ENCODE peak calls at places on chromosomes 13 and 19, in nine cellular contexts. H is activated CD4-positive, alpha-beta T cell treated with anti-CD3 and anti-CD28 coated beads, Interleukin-2, amount 10 ng/mL, durations not matched to agents 7 days and 5 days; I is foreskin fibroblast; B is stimulated activated CD4-positive, alpha-beta T cell treated with anti-CD3 and anti-CD28 coated beads, Interleukin-1b, Interleukin-23, amount 100 ng/mL, for 4 hours; F is RPMI7951; G is naive thymus-derived CD8-positive, alpha-beta T cell; M is progenitor cell of endocrine pancreas; V is cardiac fibroblast; K is anterior cingulate cortex. X is an unnamed sample.

GRCh38 chr19:19551862-19552192 is 13.8 kb downstream of the CILP2 start:
- DNase-seq in H (no peak), I (no peak), B (no peak), F (no peak), G (no peak), M (no peak), V (no peak), K (no peak), X (peak; percentile 57)

GRCh38 chr13:85367887-85368286 is 431.3 kb downstream of the SLITRK6 start:
- DNase-seq in H (no peak), I (no peak), B (no peak), F (peak; percentile 53), G (no peak), M (no peak), V (peak; percentile 7), K (no peak), X (no peak)

GRCh38 chr13:98761979-98762616 is 9.6 kb upstream of the SLC15A1 start:
- DNase-seq in H (no peak), I (no peak), B (no peak), F (no peak), G (no peak), M (no peak), V (no peak), K (no peak), X (no peak)

GRCh38 chr19:40089462-40089861 is 1.3 kb downstream of the ZNF780A start:
- DNase-seq in H (no peak), I (no peak), B (no peak), F (peak; percentile 69), G (no peak), M (no peak), V (peak; percentile 69), K (no peak), X (peak; percentile 52)

GRCh38 chr13:106617561-106617960 is 49.6 kb upstream of the ARGLU1 start:
- DNase-seq in H (no peak), I (peak; percentile 25), B (no peak), F (peak; percentile 49), G (no peak), M (no peak), V (peak; percentile 18), K (no peak), X (no peak)

GRCh38 chr19:14529254-14530004 is at the start of gene TECR:
- DNase-seq in H (peak; percentile 100), I (peak; percentile 100), B (peak; percentile 100), F (peak; percentile 100), G (peak; percentile 100), M (peak; percentile 100), V (peak; percentile 100), K (peak; percentile 99), X (peak; percentile 100)

GRCh38 chr13:111620586-111620985 is 300.1 kb downstream of the TEX29 start:
- DNase-seq in H (no peak), I (no peak), B (no peak), F (no peak), G (no peak), M (no peak), V (no peak), K (no peak), X (no peak)

GRCh38 chr19:531009-531752 is 379 bp upstream of the CDC34 start:
- DNase-seq in H (peak; percentile 84), I (peak; percentile 77), B (peak; percentile 89), F (peak; percentile 73), G (peak; percentile 84), M (peak; percentile 92), V (peak; percentile 87), K (peak; percentile 60), X (peak; percentile 69)

GRCh38 chr13:44951184-44951583 is 38.1 kb downstream of the NUFIP1 start:
- DNase-seq in H (no peak), I (no peak), B (no peak), F (no peak), G (no peak), M (no peak), V (no peak), K (no peak), X (no peak)

GRCh38 chr19:33280351-33280921 is 21.9 kb downstream of the CEBPA start:
- DNase-seq in H (peak; percentile 32), I (no peak), B (no peak), F (no peak), G (no peak), M (no peak), V (no peak), K (no peak), X (no peak)

GRCh38 chr19:32646556-32646955 is 28.4 kb downstream of the ANKRD27 start:
- DNase-seq in H (no peak), I (no peak), B (no peak), F (no peak), G (no peak), M (no peak), V (no peak), K (no peak), X (no peak)

GRCh38 chr19:54393381-54393780 is 21.9 kb upstream of the TTYH1 start:
- DNase-seq in H (no peak), I (no peak), B (no peak), F (no peak), G (no peak), M (no peak), V (no peak), K (no peak), X (no peak)

GRCh38 chr13:36918246-36919060 is 1.6 kb downstream of the SMAD9 start:
- DNase-seq in H (no peak), I (peak; percentile 12), B (no peak), F (no peak), G (no peak), M (no peak), V (peak; percentile 29), K (no peak), X (peak; percentile 14)

GRCh38 chr19:6210091-6210490 is 69.7 kb downstream of the MLLT1 start:
- DNase-seq in H (no peak), I (no peak), B (no peak), F (no peak), G (no peak), M (no peak), V (no peak), K (no peak), X (no peak)

GRCh38 chr19:2969104-2969504 is 8.3 kb upstream of the TLE6 start:
- DNase-seq in H (no peak), I (no peak), B (no peak), F (no peak), G (no peak), M (peak; percentile 30), V (peak; percentile 89), K (no peak), X (no peak)

GRCh38 chr13:79197933-79198332 is 208.1 kb downstream of the RBM26 start:
- DNase-seq in H (no peak), I (no peak), B (no peak), F (no peak), G (no peak), M (no peak), V (no peak), K (no peak), X (no peak)

GRCh38 chr19:49977846-49978245 is 16.9 kb upstream of the SIGLEC11 start:
- DNase-seq in H (no peak), I (no peak), B (no peak), F (no peak), G (no peak), M (no peak), V (no peak), K (no peak), X (no peak)

GRCh38 chr13:20993661-20994440 is 67.5 kb downstream of the LATS2 start:
- DNase-seq in H (no peak), I (peak; percentile 43), B (no peak), F (peak; percentile 72), G (no peak), M (no peak), V (peak; percentile 64), K (no peak), X (peak; percentile 79)

GRCh38 chr13:113792236-113792770 is 33.3 kb downstream of the TMEM255B start:
- DNase-seq in H (no peak), I (no peak), B (no peak), F (no peak), G (no peak), M (no peak), V (no peak), K (no peak), X (no peak)

GRCh38 chr13:93562676-93563075 is 336.1 kb downstream of the GPC6 start:
- DNase-seq in H (no peak), I (no peak), B (no peak), F (no peak), G (no peak), M (no peak), V (no peak), K (no peak), X (no peak)

GRCh38 chr13:111116830-111117229 is 1.7 kb downstream of the ARHGEF7 start:
- DNase-seq in H (no peak), I (peak; percentile 51), B (no peak), F (peak; percentile 13), G (no peak), M (no peak), V (peak; percentile 18), K (no peak), X (peak; percentile 73)

GRCh38 chr19:47674548-47674947 is 38.7 kb upstream of the EHD2 start:
- DNase-seq in H (no peak), I (no peak), B (no peak), F (no peak), G (no peak), M (no peak), V (no peak), K (no peak), X (no peak)

GRCh38 chr13:76856141-76856571 is 30.0 kb downstream of the KCTD12 start:
- DNase-seq in H (no peak), I (peak; percentile 59), B (no peak), F (peak; percentile 74), G (no peak), M (no peak), V (peak; percentile 76), K (no peak), X (peak; percentile 81)

GRCh38 chr13:26978081-26978860 is 193.3 kb downstream of the USP12 start:
- DNase-seq in H (no peak), I (no peak), B (no peak), F (no peak), G (no peak), M (no peak), V (no peak), K (no peak), X (no peak)

GRCh38 chr13:107807306-107808073 is 407.8 kb downstream of the LIG4 start:
- DNase-seq in H (no peak), I (no peak), B (no peak), F (no peak), G (no peak), M (no peak), V (peak; percentile 13), K (no peak), X (no peak)

GRCh38 chr13:49933511-49933910 is 2.6 kb downstream of the SPRYD7 start:
- DNase-seq in H (no peak), I (no peak), B (no peak), F (no peak), G (no peak), M (no peak), V (no peak), K (no peak), X (no peak)

GRCh38 chr13:52599037-52599852 is 43.0 kb upstream of the HNRNPA1L2 start:
- DNase-seq in H (no peak), I (peak; percentile 48), B (no peak), F (peak; percentile 62), G (no peak), M (no peak), V (peak; percentile 63), K (no peak), X (peak; percentile 27)

GRCh38 chr19:5051619-5052018 is 82.7 kb downstream of the KDM4B start:
- DNase-seq in H (no peak), I (no peak), B (no peak), F (no peak), G (no peak), M (no peak), V (no peak), K (no peak), X (no peak)

GRCh38 chr19:10361569-10362011 is 18.8 kb downstream of the TYK2 start:
- DNase-seq in H (no peak), I (no peak), B (no peak), F (no peak), G (no peak), M (no peak), V (no peak), K (no peak), X (no peak)

GRCh38 chr13:21675095-21676007 is 4.5 kb downstream of the FGF9 start:
- DNase-seq in H (no peak), I (no peak), B (peak; percentile 27), F (no peak), G (peak; percentile 46), M (peak; percentile 28), V (no peak), K (peak; percentile 54), X (no peak)

GRCh38 chr19:29247051-29247450 is 34.1 kb upstream of the UQCRFS1 start:
- DNase-seq in H (no peak), I (no peak), B (no peak), F (no peak), G (no peak), M (no peak), V (no peak), K (no peak), X (no peak)